ENCODE peak calls at places on chromosomes 6 and 20, in five cellular contexts. O is mammary epithelial cell, R is HCT116, V is hepatocyte, F is fibroblast of lung. U is an unnamed sample.

GRCh38 chr20:5825136-5825719 is 75.0 kb downstream of the SHLD1 start:
- DNase-seq in O (no peak), R (no peak), V (no peak), F (no peak), U (no peak)

GRCh38 chr6:154276810-154277577 is 79.6 kb downstream of the IPCEF1 start:
- DNase-seq in O (no peak), R (peak; percentile 33), V (peak; percentile 56), F (peak; percentile 46), U (peak; percentile 64)

GRCh38 chr6:20233007-20233730 is 20.9 kb upstream of the MBOAT1 start:
- DNase-seq in O (no peak), R (no peak), V (no peak), F (no peak), U (no peak)

GRCh38 chr6:142013286-142013685 is 119.4 kb upstream of the GJE1 start:
- DNase-seq in O (peak; percentile 89), R (peak; percentile 84), V (no peak), F (peak; percentile 94), U (peak; percentile 81)

GRCh38 chr6:33856655-33857054 is 52.9 kb upstream of the MLN start:
- DNase-seq in O (no peak), R (no peak), V (no peak), F (no peak), U (peak; percentile 69)

GRCh38 chr6:21005816-21006553 is 471.7 kb downstream of the CDKAL1 start:
- DNase-seq in O (peak; percentile 86), R (peak; percentile 85), V (peak; percentile 60), F (peak; percentile 93), U (peak; percentile 69)

GRCh38 chr6:33427585-33428218 is 7.8 kb downstream of the SYNGAP1 start:
- DNase-seq in O (no peak), R (no peak), V (peak; percentile 76), F (no peak), U (peak; percentile 98)

GRCh38 chr6:150006961-150007464 is 18.3 kb downstream of the RAET1L start:
- DNase-seq in O (no peak), R (no peak), V (peak; percentile 37), F (no peak), U (no peak)

GRCh38 chr6:68636710-68637470 is 1.8 kb downstream of the ADGRB3 start:
- DNase-seq in O (no peak), R (no peak), V (no peak), F (no peak), U (no peak)

GRCh38 chr6:157434349-157435016 is 53.5 kb downstream of the ZDHHC14 start:
- DNase-seq in O (no peak), R (no peak), V (peak; percentile 38), F (no peak), U (no peak)

GRCh38 chr6:98583506-98583905 is 250.9 kb upstream of the POU3F2 start:
- DNase-seq in O (no peak), R (no peak), V (no peak), F (no peak), U (no peak)

GRCh38 chr6:142786476-142786875 is 158.5 kb downstream of the HIVEP2 start:
- DNase-seq in O (peak; percentile 42), R (no peak), V (no peak), F (peak; percentile 46), U (peak; percentile 41)

GRCh38 chr6:108027054-108027453 is 47.5 kb downstream of the OSTM1 start:
- DNase-seq in O (no peak), R (no peak), V (no peak), F (no peak), U (no peak)

GRCh38 chr6:112269165-112269564 is 14.8 kb upstream of the LAMA4 start:
- DNase-seq in O (no peak), R (no peak), V (no peak), F (peak; percentile 23), U (peak; percentile 86)

GRCh38 chr6:15247214-15247749 is 1.4 kb downstream of the JARID2 start:
- DNase-seq in O (no peak), R (no peak), V (no peak), F (no peak), U (peak; percentile 77)

DNA sequence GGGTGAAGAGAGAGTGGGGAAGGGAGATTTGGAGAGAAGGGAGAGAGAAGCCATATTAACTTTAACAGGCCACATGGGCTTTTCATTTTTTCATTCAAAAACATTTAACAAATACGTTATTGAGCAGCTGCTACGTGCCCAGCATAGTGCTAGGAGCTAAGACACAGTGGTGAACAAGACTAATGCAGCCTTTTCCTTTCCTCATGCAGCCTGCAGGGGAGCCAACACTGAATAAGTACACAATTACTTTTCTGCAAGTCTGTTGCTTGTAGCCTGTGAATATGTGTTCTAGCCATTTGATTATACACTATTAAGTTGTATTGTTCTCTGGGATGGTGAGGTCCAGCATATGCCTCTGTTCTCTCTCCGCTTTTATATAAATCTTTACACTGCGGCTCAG is 1.9 kb upstream of the BLOC1S5 start:
- DNase-seq in O (no peak), R (no peak), V (no peak), F (no peak), U (no peak)
- TF ChIP-seq CTCF in O (no peak), R (peak; percentile 37), V (no peak), F (no peak), U (no peak)

GRCh38 chr6:31723245-31723979 is at the start of gene MPIG6B:
- DNase-seq in O (no peak), R (no peak), V (no peak), F (no peak), U (peak; percentile 26)
- H3K4me2 ChIP-seq in O (no peak within 1 kb of the TSS), R (no peak within 1 kb of the TSS), V (no peak within 1 kb of the TSS), F (no peak within 1 kb of the TSS), U (no peak within 1 kb of the TSS)

GRCh38 chr6:31663087-31663960 is 1.5 kb downstream of the GPANK1 start:
- DNase-seq in O (peak; percentile 14), R (no peak), V (no peak), F (peak; percentile 23), U (peak; percentile 96)

GRCh38 chr6:31663961-31664789 is 622 bp downstream of the GPANK1 start:
- DNase-seq in O (peak; percentile 76), R (no peak), V (peak; percentile 44), F (peak; percentile 83), U (peak; percentile 93)

GRCh38 chr6:31664790-31665500 is at the start of gene GPANK1:
- DNase-seq in O (peak; percentile 95), R (peak; percentile 93), V (peak; percentile 95), F (peak; percentile 91), U (peak; percentile 94)

GRCh38 chr6:31665501-31666336 is at the start of gene CSNK2B:
- DNase-seq in O (peak; percentile 98), R (peak; percentile 96), V (peak; percentile 98), F (peak; percentile 97), U (peak; percentile 99)

GRCh38 chr6:31666337-31666960 is 569 bp downstream of the CSNK2B start:
- DNase-seq in O (no peak), R (no peak), V (no peak), F (no peak), U (no peak)
- H2AFZ ChIP-seq in O (peak overlapping the region; percentile 76), R (no peak overlapping the region), V (peak overlapping the region; percentile 45), F (no peak overlapping the region), U (peak overlapping the region; percentile 61)

GRCh38 chr6:32153835-32154513 is at the start of gene PPT2:
- DNase-seq in O (peak; percentile 72), R (peak; percentile 90), V (peak; percentile 94), F (peak; percentile 92), U (peak; percentile 95)

GRCh38 chr6:32153252-32153834 is 598 bp upstream of the PPT2 start:
- DNase-seq in O (peak; percentile 13), R (no peak), V (peak; percentile 81), F (peak; percentile 52), U (peak; percentile 76)

GRCh38 chr6:32152414-32153251 is 894 bp upstream of the PRRT1 start:
- DNase-seq in O (peak; percentile 4), R (no peak), V (peak; percentile 62), F (peak; percentile 27), U (peak; percentile 88)

GRCh38 chr6:32156891-32157290 is 3.0 kb downstream of the PPT2 start:
- DNase-seq in O (no peak), R (no peak), V (no peak), F (no peak), U (no peak)

DNA sequence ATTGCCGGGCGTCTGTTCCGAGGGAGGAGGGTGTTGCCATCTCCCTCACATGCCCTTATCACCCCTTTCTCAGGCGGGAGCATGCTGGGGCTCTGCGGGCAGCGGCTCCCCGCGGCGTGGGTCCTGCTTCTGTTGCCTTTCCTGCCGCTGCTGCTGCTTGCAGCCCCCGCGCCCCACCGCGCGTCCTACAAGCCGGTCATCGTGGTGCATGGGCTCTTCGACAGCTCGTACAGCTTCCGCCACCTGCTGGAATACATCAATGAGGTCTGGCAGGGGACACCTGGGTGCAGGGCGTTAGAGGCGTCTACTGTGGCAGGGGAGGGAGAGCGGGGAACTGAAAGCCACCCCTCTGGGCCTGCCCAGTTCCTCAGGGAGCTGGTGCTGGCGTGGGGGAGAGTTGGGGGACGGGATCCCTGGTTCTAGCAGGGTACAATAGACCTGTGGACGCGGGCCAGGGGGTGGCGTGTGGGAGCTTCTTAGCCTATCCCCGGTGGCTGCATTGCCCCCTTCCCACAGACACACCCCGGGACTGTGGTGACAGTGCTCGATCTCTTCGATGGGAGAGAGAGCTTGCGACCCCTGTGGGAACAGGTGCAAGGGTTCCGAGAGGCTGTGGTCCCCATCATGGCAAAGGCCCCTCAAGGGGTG is 697 bp downstream of the PPT2 start:
- DNase-seq in O (peak; percentile 52), R (peak; percentile 54), V (peak; percentile 90), F (peak; percentile 60), U (peak; percentile 83)
- TF ChIP-seq CTCF in O (peak; percentile 46), R (peak; percentile 61), V (peak; percentile 69), F (peak; percentile 48), U (peak; percentile 54)

U was measured in osteoblast.